ENCODE peak calls at places on chromosomes 6 and 20, in seven cellular contexts. L, Y, A, D, M, E and N are unnamed samples.

GRCh38 chr20:3648941-3649340 is 14.3 kb downstream of the GFRA4 start:
- DNase-seq in L (no peak), Y (no peak), A (no peak), D (no peak), M (no peak), E (no peak), N (no peak)

GRCh38 chr20:50427740-50428462 is 82.3 kb upstream of the PTPN1 start:
- DNase-seq in L (no peak), Y (no peak), A (peak), D (peak), M (no peak), E (no peak), N (no peak)

GRCh38 chr6:15594512-15595241 is 68.2 kb downstream of the DTNBP1 start:
- DNase-seq in L (no peak), Y (no peak), A (no peak), D (no peak), M (no peak), E (no peak), N (no peak)

GRCh38 chr6:26020291-26020982 is 57.8 kb downstream of the TRIM38 start:
- DNase-seq in L (peak), Y (peak), A (peak), D (peak), M (peak), E (peak), N (peak)

GRCh38 chr6:88813045-88813444 is 150.4 kb downstream of the RNGTT start:
- DNase-seq in L (no peak), Y (no peak), A (no peak), D (no peak), M (no peak), E (no peak), N (no peak)

GRCh38 chr20:63736893-63737689 is 627 bp downstream of the LIME1 start:
- DNase-seq in L (peak), Y (no peak), A (no peak), D (no peak), M (no peak), E (no peak), N (peak)

GRCh38 chr20:35492352-35492751 is 37.0 kb downstream of the CEP250 start:
- DNase-seq in L (no peak), Y (no peak), A (no peak), D (no peak), M (no peak), E (no peak), N (no peak)

GRCh38 chr20:15179426-15180190 is 842.2 kb upstream of the FLRT3 start:
- DNase-seq in L (no peak), Y (no peak), A (no peak), D (no peak), M (no peak), E (no peak), N (no peak)

GRCh38 chr20:4082406-4083102 is 67.2 kb upstream of the RNF24 start:
- DNase-seq in L (peak), Y (peak), A (peak), D (peak), M (peak), E (peak), N (no peak)

GRCh38 chr6:126696921-126697693 is 357.2 kb downstream of the CENPW start:
- DNase-seq in L (peak), Y (no peak), A (no peak), D (no peak), M (no peak), E (no peak), N (no peak)

GRCh38 chr6:126698732-126699240 is 358.9 kb downstream of the CENPW start:
- DNase-seq in L (no peak), Y (no peak), A (no peak), D (no peak), M (no peak), E (no peak), N (no peak)

DNA sequence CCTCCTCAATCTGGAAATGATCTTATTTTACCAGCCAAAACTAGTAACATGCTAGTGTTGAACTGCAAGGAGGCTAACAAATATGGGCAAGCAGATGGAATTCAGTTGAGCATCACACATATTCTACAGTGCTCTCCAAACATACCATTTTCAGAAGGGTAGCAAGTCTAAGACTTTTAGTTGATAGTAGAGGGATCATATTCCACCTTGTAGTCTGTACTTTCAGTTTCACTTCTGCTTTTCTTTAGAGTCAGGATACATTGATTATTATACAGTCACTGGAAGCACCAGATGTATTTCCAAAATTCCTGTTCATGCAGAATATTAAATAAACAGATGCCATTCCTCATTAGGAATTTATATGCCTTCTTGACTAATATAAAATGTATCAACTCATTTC is 361.9 kb downstream of the CENPW start:
- DNase-seq in L (no peak), Y (peak), A (peak), D (no peak), M (no peak), E (no peak), N (no peak)
- H3K4me2 ChIP-seq in L (no peak), Y (peak), A (peak), D (no peak), M (no peak), E (no peak), N (peak)

DNA sequence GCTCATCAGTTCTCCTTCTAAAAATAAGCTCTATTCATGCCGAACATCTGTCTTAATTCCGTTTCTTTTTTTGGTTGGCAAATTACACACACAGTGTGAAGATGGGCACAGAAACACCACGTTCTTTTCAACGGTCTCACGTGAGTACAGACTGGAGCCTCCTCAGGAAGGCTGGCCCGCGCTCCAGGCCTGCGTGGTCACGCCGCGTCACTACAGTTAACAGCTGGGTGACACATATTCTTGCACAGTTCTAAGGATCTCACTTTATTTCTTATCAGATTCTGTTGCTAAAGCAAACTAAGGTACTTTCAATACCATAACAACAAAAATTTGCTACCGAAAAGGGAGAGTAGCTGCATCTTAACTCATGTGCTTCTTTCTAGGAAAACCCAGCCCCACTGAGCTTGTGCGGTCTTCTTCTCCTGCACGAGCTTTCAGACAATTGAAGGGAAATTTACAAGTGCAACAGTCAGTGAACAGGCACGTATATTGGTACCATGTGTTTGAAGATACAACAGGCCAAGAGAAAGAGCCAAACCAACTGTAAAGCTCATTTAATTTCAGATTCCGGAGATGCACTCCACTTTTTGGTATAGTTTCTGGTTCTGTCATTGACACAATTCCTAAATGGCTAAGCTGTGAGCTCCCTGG is 55.6 kb upstream of the MPC1 start:
- DNase-seq in L (no peak), Y (no peak), A (no peak), D (no peak), M (no peak), E (no peak), N (no peak)
- H3K4me2 ChIP-seq in L (no peak), Y (no peak), A (no peak), D (no peak), M (no peak), E (no peak), N (no peak)

DNA sequence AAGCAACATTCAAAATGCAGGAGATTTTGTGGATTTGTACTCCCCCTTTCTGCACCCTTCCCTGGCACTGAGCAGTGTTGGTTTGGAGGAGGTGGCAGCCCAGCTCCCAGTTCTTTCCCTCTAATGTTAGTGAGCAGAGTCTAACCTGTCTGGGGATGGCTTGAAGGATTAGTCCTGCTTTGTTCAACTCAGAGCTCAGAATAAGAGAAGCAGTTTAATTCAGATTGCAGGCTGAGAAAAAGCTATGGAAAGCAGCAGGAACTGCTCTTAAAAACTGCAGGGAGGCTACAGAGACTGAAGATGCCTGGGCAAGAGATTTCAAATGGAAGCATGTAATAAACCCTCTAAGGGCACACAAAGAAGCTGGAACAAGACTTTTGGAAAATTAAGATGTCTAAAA is 223.4 kb upstream of the GGTLC1 start:
- DNase-seq in L (no peak), Y (no peak), A (no peak), D (no peak), M (no peak), E (peak), N (no peak)
- H3K4me2 ChIP-seq in L (peak), Y (no peak), A (no peak), D (no peak), M (no peak), E (peak), N (no peak)

GRCh38 chr6:155186052-155186658 is 77.7 kb upstream of the CLDN20 start:
- DNase-seq in L (no peak), Y (peak), A (no peak), D (peak), M (no peak), E (no peak), N (no peak)
- H3K4me2 ChIP-seq in L (peak), Y (peak), A (no peak), D (peak), M (no peak), E (no peak), N (peak)

GRCh38 chr6:114783083-114783482 is 440.3 kb upstream of the HS3ST5 start:
- DNase-seq in L (no peak), Y (no peak), A (no peak), D (peak), M (no peak), E (no peak), N (no peak)
- H3K4me2 ChIP-seq in L (no peak), Y (no peak), A (no peak), D (no peak), M (no peak), E (no peak), N (no peak)